ENCODE peak calls at places on chromosomes 16 and 17, in ten cellular contexts. A, B, Y, F, L, J, V, O, C and Z are unnamed samples.

GRCh38 chr17:56185491-56185890 is 32.2 kb downstream of the ANKFN1 start:
- DNase-seq in A (no peak), B (peak; percentile 54), Y (no peak), F (no peak), L (peak; percentile 81), J (no peak), V (no peak), O (no peak), C (no peak), Z (no peak)

GRCh38 chr17:27241346-27241946 is 52.5 kb upstream of the WSB1 start:
- DNase-seq in A (no peak), B (peak; percentile 13), Y (no peak), F (peak; percentile 86), L (peak; percentile 51), J (no peak), V (no peak), O (no peak), C (no peak), Z (peak; percentile 43)

GRCh38 chr16:15639061-15639568 is 3.8 kb downstream of the MARF1 start:
- DNase-seq in A (peak; percentile 15), B (no peak), Y (no peak), F (no peak), L (no peak), J (no peak), V (peak; percentile 14), O (no peak), C (no peak), Z (no peak)

GRCh38 chr16:57485916-57486857 is at the start of gene DOK4:
- DNase-seq in A (peak; percentile 84), B (peak; percentile 86), Y (peak; percentile 67), F (peak; percentile 92), L (peak; percentile 56), J (no peak), V (peak; percentile 73), O (peak; percentile 56), C (peak; percentile 41), Z (peak; percentile 89)

GRCh38 chr17:63358111-63358839 is 87.8 kb downstream of the CYB561 start:
- DNase-seq in A (no peak), B (peak; percentile 87), Y (no peak), F (no peak), L (peak; percentile 94), J (peak; percentile 70), V (no peak), O (no peak), C (no peak), Z (no peak)

GRCh38 chr16:59236804-59237463 is 502.8 kb upstream of the GOT2 start:
- DNase-seq in A (no peak), B (no peak), Y (no peak), F (no peak), L (no peak), J (no peak), V (no peak), O (peak; percentile 63), C (no peak), Z (no peak)

GRCh38 chr17:81156866-81157805 is 8.2 kb upstream of the PVALEF start:
- DNase-seq in A (no peak), B (no peak), Y (no peak), F (no peak), L (no peak), J (no peak), V (no peak), O (no peak), C (no peak), Z (no peak)

GRCh38 chr17:42521666-42522262 is 14.3 kb upstream of the NAGLU start:
- DNase-seq in A (no peak), B (no peak), Y (no peak), F (no peak), L (no peak), J (no peak), V (no peak), O (no peak), C (no peak), Z (no peak)

GRCh38 chr16:56606688-56607618 is 1.4 kb upstream of the MT2A start:
- DNase-seq in A (no peak), B (peak; percentile 100), Y (peak; percentile 86), F (no peak), L (peak; percentile 100), J (peak; percentile 98), V (no peak), O (no peak), C (no peak), Z (peak; percentile 67)

GRCh38 chr16:8565498-8565897 is 24.8 kb downstream of the TMEM114 start:
- DNase-seq in A (no peak), B (no peak), Y (no peak), F (peak; percentile 35), L (no peak), J (no peak), V (no peak), O (no peak), C (no peak), Z (no peak)

GRCh38 chr17:66978514-66979061 is 14.1 kb downstream of the CACNG4 start:
- DNase-seq in A (no peak), B (no peak), Y (no peak), F (no peak), L (no peak), J (no peak), V (no peak), O (no peak), C (no peak), Z (no peak)

GRCh38 chr17:55674107-55674506 is 48.6 kb downstream of the TMEM100 start:
- DNase-seq in A (no peak), B (peak; percentile 27), Y (no peak), F (no peak), L (peak; percentile 86), J (peak; percentile 1), V (no peak), O (no peak), C (no peak), Z (no peak)

GRCh38 chr17:69423450-69423849 is 9.0 kb downstream of the MAP2K6 start:
- DNase-seq in A (peak; percentile 10), B (peak; percentile 49), Y (no peak), F (no peak), L (no peak), J (no peak), V (no peak), O (no peak), C (no peak), Z (no peak)

GRCh38 chr16:66923247-66923851 is 2.0 kb downstream of the RRAD start:
- DNase-seq in A (no peak), B (no peak), Y (no peak), F (no peak), L (peak; percentile 77), J (no peak), V (no peak), O (no peak), C (no peak), Z (no peak)

GRCh38 chr16:74984194-74984669 is 691 bp downstream of the WDR59 start:
- DNase-seq in A (peak; percentile 38), B (peak; percentile 57), Y (no peak), F (peak; percentile 13), L (peak; percentile 38), J (no peak), V (no peak), O (no peak), C (no peak), Z (no peak)

GRCh38 chr16:19291459-19291858 is 5.9 kb downstream of the CLEC19A start:
- DNase-seq in A (peak; percentile 5), B (peak; percentile 3), Y (no peak), F (peak; percentile 41), L (peak; percentile 21), J (no peak), V (no peak), O (peak; percentile 74), C (peak; percentile 60), Z (no peak)

GRCh38 chr17:46942441-46943217 is 19.7 kb downstream of the GOSR2 start:
- DNase-seq in A (peak; percentile 41), B (peak; percentile 87), Y (peak; percentile 25), F (peak; percentile 91), L (peak; percentile 74), J (no peak), V (peak; percentile 21), O (peak; percentile 52), C (peak; percentile 77), Z (peak; percentile 74)

GRCh38 chr16:76756951-76757350 is 434.0 kb upstream of the MON1B start:
- DNase-seq in A (no peak), B (no peak), Y (no peak), F (no peak), L (peak; percentile 38), J (no peak), V (no peak), O (no peak), C (no peak), Z (no peak)

GRCh38 chr16:11792404-11793260 is 4.4 kb downstream of the ZC3H7A start:
- DNase-seq in A (no peak), B (no peak), Y (no peak), F (no peak), L (no peak), J (no peak), V (no peak), O (no peak), C (no peak), Z (peak; percentile 69)

GRCh38 chr17:77366206-77366557 is 225.4 kb downstream of the SEC14L1 start:
- DNase-seq in A (no peak), B (no peak), Y (no peak), F (no peak), L (no peak), J (no peak), V (no peak), O (no peak), C (no peak), Z (no peak)

GRCh38 chr17:42845918-42846593 is 1.7 kb downstream of the AOC2 start:
- DNase-seq in A (peak; percentile 51), B (peak; percentile 24), Y (no peak), F (no peak), L (peak; percentile 23), J (no peak), V (no peak), O (no peak), C (no peak), Z (no peak)

GRCh38 chr17:77542551-77543490 is 402.1 kb downstream of the SEC14L1 start:
- DNase-seq in A (peak; percentile 60), B (peak; percentile 85), Y (peak; percentile 74), F (peak; percentile 67), L (peak; percentile 81), J (peak; percentile 35), V (peak; percentile 49), O (peak; percentile 84), C (peak; percentile 88), Z (peak; percentile 76)

GRCh38 chr17:57684711-57685498 is 60.2 kb downstream of the CCDC182 start:
- DNase-seq in A (no peak), B (no peak), Y (no peak), F (no peak), L (no peak), J (no peak), V (no peak), O (no peak), C (no peak), Z (no peak)

GRCh38 chr17:47800686-47801085 is 20.9 kb downstream of the OSBPL7 start:
- DNase-seq in A (no peak), B (no peak), Y (no peak), F (no peak), L (no peak), J (no peak), V (no peak), O (no peak), C (no peak), Z (no peak)